ENCODE peak calls at places on chromosomes 2 and 18, in four cellular contexts. One of them, this sample, is unnamed. For H3K9me2, the result is how much of the 10 kb centered on the place peaks cover.

GRCh38 chr2:146278881-146279280 is 1565.9 kb upstream of the ACVR2A start:
- DNase-seq in PC-3: no peak
- DNase-seq in HCT116: no peak
- DNase-seq in SK-N-SH: no peak
- DNase-seq in this sample: no peak

GRCh38 chr2:157825885-157826284 is 50.2 kb downstream of the ACVR1 start:
- DNase-seq in PC-3: peak
- DNase-seq in HCT116: no peak
- DNase-seq in SK-N-SH: no peak
- DNase-seq in this sample: peak

GRCh38 chr2:86035371-86035882 is 70.3 kb downstream of the POLR1A start:
- DNase-seq in PC-3: no peak
- DNase-seq in HCT116: no peak
- DNase-seq in SK-N-SH: no peak
- DNase-seq in this sample: no peak

GRCh38 chr2:134411828-134412638 is 158.2 kb downstream of the MGAT5 start:
- DNase-seq in PC-3: peak
- DNase-seq in HCT116: peak
- DNase-seq in SK-N-SH: peak
- DNase-seq in this sample: peak

GRCh38 chr2:43305537-43305936 is 79.1 kb upstream of the ZFP36L2 start:
- DNase-seq in PC-3: no peak
- DNase-seq in HCT116: no peak
- DNase-seq in SK-N-SH: no peak
- DNase-seq in this sample: peak

GRCh38 chr18:23810396-23810795 is 121.1 kb downstream of the LAMA3 start:
- DNase-seq in PC-3: no peak
- DNase-seq in HCT116: no peak
- DNase-seq in SK-N-SH: no peak
- DNase-seq in this sample: no peak

GRCh38 chr2:132757676-132758075 is 87.7 kb upstream of the LYPD1 start:
- DNase-seq in PC-3: no peak
- DNase-seq in HCT116: no peak
- DNase-seq in SK-N-SH: no peak
- DNase-seq in this sample: peak

GRCh38 chr18:76323891-76324290 is 171.2 kb downstream of the ZNF516 start:
- DNase-seq in PC-3: peak
- DNase-seq in HCT116: no peak
- DNase-seq in SK-N-SH: no peak
- DNase-seq in this sample: no peak

GRCh38 chr2:222547108-222547507 is 108.8 kb downstream of the FARSB start:
- DNase-seq in PC-3: no peak
- DNase-seq in HCT116: no peak
- DNase-seq in SK-N-SH: no peak
- DNase-seq in this sample: no peak

GRCh38 chr2:33425660-33426059 is 50.8 kb upstream of the RASGRP3 start:
- DNase-seq in PC-3: peak
- DNase-seq in HCT116: no peak
- DNase-seq in SK-N-SH: no peak
- DNase-seq in this sample: peak

GRCh38 chr2:224716921-224717320 is 756 bp upstream of the CCDC195 start:
- DNase-seq in PC-3: no peak
- DNase-seq in HCT116: no peak
- DNase-seq in SK-N-SH: no peak
- DNase-seq in this sample: no peak

GRCh38 chr2:55048925-55049793 is 1.1 kb downstream of the RTN4 start:
- DNase-seq in PC-3: peak
- DNase-seq in HCT116: peak
- DNase-seq in SK-N-SH: peak
- DNase-seq in this sample: peak

GRCh38 chr2:168613510-168613909 is 157.4 kb downstream of the CERS6 start:
- DNase-seq in PC-3: no peak
- DNase-seq in HCT116: no peak
- DNase-seq in SK-N-SH: no peak
- DNase-seq in this sample: no peak

GRCh38 chr2:100987974-100988373 is 14.1 kb upstream of the RPL31 start:
- DNase-seq in PC-3: no peak
- DNase-seq in HCT116: no peak
- DNase-seq in SK-N-SH: no peak
- DNase-seq in this sample: no peak

GRCh38 chr2:237024255-237024654 is 61.4 kb upstream of the COPS8 start:
- DNase-seq in PC-3: no peak
- DNase-seq in HCT116: no peak
- DNase-seq in SK-N-SH: no peak
- DNase-seq in this sample: no peak

GRCh38 chr2:200255549-200255948 is 50.9 kb upstream of the SPATS2L start:
- DNase-seq in PC-3: no peak
- DNase-seq in HCT116: no peak
- DNase-seq in SK-N-SH: no peak
- DNase-seq in this sample: no peak

GRCh38 chr2:99488587-99488998 is 1.2 kb downstream of the REV1 start:
- DNase-seq in PC-3: peak
- DNase-seq in HCT116: no peak
- DNase-seq in SK-N-SH: peak
- DNase-seq in this sample: peak

GRCh38 chr2:165839610-165840009 is 45.6 kb upstream of the GALNT3 start:
- DNase-seq in PC-3: peak
- DNase-seq in HCT116: no peak
- DNase-seq in SK-N-SH: no peak
- DNase-seq in this sample: peak

GRCh38 chr2:159119652-159120257 is 151.3 kb downstream of the TANC1 start:
- DNase-seq in PC-3: no peak
- DNase-seq in HCT116: no peak
- DNase-seq in SK-N-SH: no peak
- DNase-seq in this sample: peak

GRCh38 chr2:230306474-230306873 is 20.5 kb upstream of the SP140L start:
- DNase-seq in PC-3: no peak
- DNase-seq in HCT116: no peak
- DNase-seq in SK-N-SH: no peak
- DNase-seq in this sample: no peak

GRCh38 chr18:75065251-75066000 is 143.5 kb downstream of the PTGR3 start:
- DNase-seq in PC-3: no peak
- DNase-seq in HCT116: no peak
- DNase-seq in SK-N-SH: peak
- DNase-seq in this sample: no peak

GRCh38 chr2:104939570-104940235 is 85.8 kb downstream of the POU3F3 start:
- DNase-seq in PC-3: no peak
- DNase-seq in HCT116: no peak
- DNase-seq in SK-N-SH: no peak
- DNase-seq in this sample: no peak

GRCh38 chr2:160028431-160029269 is 33.8 kb downstream of the PLA2R1 start:
- DNase-seq in PC-3: no peak
- DNase-seq in HCT116: no peak
- DNase-seq in SK-N-SH: no peak
- DNase-seq in this sample: peak

GRCh38 chr2:102142829-102143449 is 393 bp downstream of the IL1R1 start:
- DNase-seq in PC-3: no peak
- DNase-seq in HCT116: no peak
- DNase-seq in SK-N-SH: no peak
- DNase-seq in this sample: peak

GRCh38 chr2:223549215-223549614 is 52.9 kb downstream of the SCG2 start:
- DNase-seq in PC-3: peak
- DNase-seq in HCT116: peak
- DNase-seq in SK-N-SH: peak
- DNase-seq in this sample: peak

GRCh38 chr2:89000235-89000634 is 308.8 kb downstream of the RPIA start:
- DNase-seq in PC-3: no peak
- DNase-seq in HCT116: no peak
- DNase-seq in SK-N-SH: no peak
- DNase-seq in this sample: no peak

GRCh38 chr2:46347649-46348280 is 50.6 kb downstream of the EPAS1 start:
- DNase-seq in PC-3: no peak
- DNase-seq in HCT116: no peak
- DNase-seq in SK-N-SH: no peak
- DNase-seq in this sample: no peak

GRCh38 chr18:31041346-31042067 is 1.0 kb downstream of the DSC3 start:
- DNase-seq in PC-3: peak
- DNase-seq in HCT116: no peak
- DNase-seq in SK-N-SH: peak
- DNase-seq in this sample: no peak

GRCh38 chr18:28127228-28127627 is 49.7 kb downstream of the CDH2 start:
- DNase-seq in PC-3: no peak
- DNase-seq in HCT116: no peak
- DNase-seq in SK-N-SH: no peak
- DNase-seq in this sample: no peak

GRCh38 chr2:240437181-240437860 is 1.9 kb downstream of the GPC1 start:
- DNase-seq in PC-3: no peak
- DNase-seq in HCT116: no peak
- DNase-seq in SK-N-SH: no peak
- DNase-seq in this sample: no peak
- H3K9ac ChIP-seq in PC-3: peak
- H3K9ac ChIP-seq in HCT116: peak
- H3K9ac ChIP-seq in SK-N-SH: no peak
- H3K9ac ChIP-seq in this sample: peak

GRCh38 chr2:7987992-7988391 is 693.9 kb upstream of the ID2 start:
- DNase-seq in PC-3: no peak
- DNase-seq in HCT116: no peak
- DNase-seq in SK-N-SH: no peak
- DNase-seq in this sample: no peak
- H3K9me2 ChIP-seq in PC-3: under half
- H3K9me2 ChIP-seq in HCT116: under half
- H3K9me2 ChIP-seq in SK-N-SH: under half
- H3K9me2 ChIP-seq in this sample: under half

GRCh38 chr2:28975671-28976070 is 5.4 kb upstream of the TOGARAM2 start:
- DNase-seq in PC-3: no peak
- DNase-seq in HCT116: no peak
- DNase-seq in SK-N-SH: no peak
- DNase-seq in this sample: no peak
- TF ChIP-seq EZH2phosphoT487 in PC-3: no peak
- TF ChIP-seq EZH2phosphoT487 in HCT116: no peak
- TF ChIP-seq EZH2phosphoT487 in SK-N-SH: no peak
- TF ChIP-seq EZH2phosphoT487 in this sample: no peak

GRCh38 chr2:773256-774160 is 96.3 kb upstream of the TMEM18 start:
- DNase-seq in PC-3: no peak
- DNase-seq in HCT116: no peak
- DNase-seq in SK-N-SH: no peak
- DNase-seq in this sample: no peak
- H3K9ac ChIP-seq in PC-3: no peak
- H3K9ac ChIP-seq in HCT116: no peak
- H3K9ac ChIP-seq in SK-N-SH: no peak
- H3K9ac ChIP-seq in this sample: no peak

GRCh38 chr2:128638311-128638710 is 319.6 kb upstream of the HS6ST1 start:
- DNase-seq in PC-3: no peak
- DNase-seq in HCT116: no peak
- DNase-seq in SK-N-SH: no peak
- DNase-seq in this sample: no peak

GRCh38 chr2:128637481-128638155 is 318.9 kb upstream of the HS6ST1 start:
- DNase-seq in PC-3: no peak
- DNase-seq in HCT116: no peak
- DNase-seq in SK-N-SH: no peak
- DNase-seq in this sample: peak

GRCh38 chr2:128639693-128640092 is 321.0 kb upstream of the HS6ST1 start:
- DNase-seq in PC-3: no peak
- DNase-seq in HCT116: no peak
- DNase-seq in SK-N-SH: no peak
- DNase-seq in this sample: peak

GRCh38 chr2:128640166-128640846 is 321.6 kb upstream of the HS6ST1 start:
- DNase-seq in PC-3: no peak
- DNase-seq in HCT116: no peak
- DNase-seq in SK-N-SH: no peak
- DNase-seq in this sample: peak

DNA sequence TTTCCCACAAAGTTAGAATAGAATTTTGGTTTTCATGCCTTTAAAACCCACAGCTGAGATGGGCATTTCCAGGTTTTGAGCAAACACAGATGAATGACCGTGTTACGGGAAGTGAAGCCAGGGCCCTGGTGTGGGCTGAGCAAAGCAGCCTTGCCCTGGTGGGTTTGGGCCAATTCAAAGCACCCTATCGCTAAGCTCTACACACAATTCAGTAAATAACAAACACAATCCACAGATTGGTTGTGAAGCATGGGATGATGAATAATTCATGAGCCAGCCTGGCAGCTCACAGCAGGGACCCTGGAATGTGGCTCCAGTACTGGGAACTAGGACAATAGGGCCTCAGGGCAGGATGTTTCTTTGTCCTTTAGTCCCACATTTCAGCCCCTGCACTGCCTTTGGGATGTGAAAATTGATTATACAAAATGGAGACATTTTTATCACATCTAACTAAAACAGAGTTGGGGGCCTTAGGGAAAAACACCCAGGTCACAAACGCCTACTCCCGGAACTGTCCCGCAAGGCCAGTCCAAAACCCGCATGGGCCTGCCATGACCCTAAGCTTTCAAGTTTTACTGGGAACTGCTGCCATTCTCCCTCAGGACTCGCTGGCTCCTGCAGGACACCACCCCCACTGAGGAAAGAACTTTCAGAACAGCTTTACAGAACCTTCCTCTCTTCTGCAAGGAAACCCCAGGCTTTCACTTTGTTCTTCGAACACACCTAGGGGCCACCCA is 320.2 kb upstream of the HS6ST1 start:
- DNase-seq in PC-3: no peak
- DNase-seq in HCT116: no peak
- DNase-seq in SK-N-SH: peak
- DNase-seq in this sample: peak
- H3K9me2 ChIP-seq in PC-3: under half
- H3K9me2 ChIP-seq in HCT116: under half
- H3K9me2 ChIP-seq in SK-N-SH: under half
- H3K9me2 ChIP-seq in this sample: under half

GRCh38 chr2:240778426-240778825 is 41.6 kb downstream of the KIF1A start:
- DNase-seq in PC-3: no peak
- DNase-seq in HCT116: no peak
- DNase-seq in SK-N-SH: no peak
- DNase-seq in this sample: no peak
- TF ChIP-seq EZH2phosphoT487 in PC-3: no peak
- TF ChIP-seq EZH2phosphoT487 in HCT116: no peak
- TF ChIP-seq EZH2phosphoT487 in SK-N-SH: no peak
- TF ChIP-seq EZH2phosphoT487 in this sample: no peak

GRCh38 chr2:36376319-36376765 is 20.8 kb downstream of the CRIM1 start:
- DNase-seq in PC-3: peak
- DNase-seq in HCT116: no peak
- DNase-seq in SK-N-SH: peak
- DNase-seq in this sample: peak
- H3K9ac ChIP-seq in PC-3: no peak
- H3K9ac ChIP-seq in HCT116: peak
- H3K9ac ChIP-seq in SK-N-SH: peak
- H3K9ac ChIP-seq in this sample: no peak

GRCh38 chr2:128640847-128641360 is 322.2 kb upstream of the HS6ST1 start:
- DNase-seq in PC-3: no peak
- DNase-seq in HCT116: no peak
- DNase-seq in SK-N-SH: no peak
- DNase-seq in this sample: no peak
- H3K9me2 ChIP-seq in PC-3: under half
- H3K9me2 ChIP-seq in HCT116: under half
- H3K9me2 ChIP-seq in SK-N-SH: under half
- H3K9me2 ChIP-seq in this sample: under half

DNA sequence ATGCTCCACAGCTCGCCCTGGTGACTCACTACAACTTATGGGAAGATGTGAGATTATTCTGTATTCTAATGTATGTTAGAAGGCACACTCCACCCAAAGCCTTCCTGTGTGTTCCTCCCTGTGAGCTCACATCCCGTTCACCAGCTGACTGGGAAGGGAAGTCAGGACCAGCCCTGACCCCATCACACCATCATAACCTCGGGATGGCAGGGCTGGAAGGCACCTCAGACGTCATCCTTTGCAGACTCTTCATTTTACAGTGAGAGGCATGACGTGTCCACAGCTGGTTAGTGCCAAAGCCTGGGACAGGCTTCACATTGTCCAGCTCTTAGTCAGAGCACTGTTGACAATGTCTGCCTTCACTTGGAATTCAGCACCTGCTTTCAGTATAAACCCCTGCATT is 417.8 kb upstream of the TNP1 start:
- DNase-seq in PC-3: peak
- DNase-seq in HCT116: no peak
- DNase-seq in SK-N-SH: no peak
- DNase-seq in this sample: peak
- TF ChIP-seq EZH2phosphoT487 in PC-3: no peak
- TF ChIP-seq EZH2phosphoT487 in HCT116: no peak
- TF ChIP-seq EZH2phosphoT487 in SK-N-SH: no peak
- TF ChIP-seq EZH2phosphoT487 in this sample: no peak

This sample was measured in GM23248.